ENCODE peak calls at places on chromosomes 1 and 21, in six cellular contexts. One of them, this sample, is unnamed.

GRCh38 chr21:15943009-15943666 is 213.4 kb downstream of the USP25 start:
- DNase-seq in SK-N-SH: no peak
- DNase-seq in suprapubic skin: no peak
- DNase-seq in sigmoid colon: no peak
- DNase-seq in transverse colon: no peak
- DNase-seq in ovary: no peak
- DNase-seq in this sample: no peak

GRCh38 chr1:114554577-114554976 is 26.8 kb downstream of the BCAS2 start:
- DNase-seq in SK-N-SH: no peak
- DNase-seq in suprapubic skin: no peak
- DNase-seq in sigmoid colon: no peak
- DNase-seq in transverse colon: no peak
- DNase-seq in ovary: no peak
- DNase-seq in this sample: no peak

GRCh38 chr1:236685917-236686814 is at the start of gene ACTN2:
- DNase-seq in SK-N-SH: peak
- DNase-seq in suprapubic skin: no peak
- DNase-seq in sigmoid colon: peak
- DNase-seq in transverse colon: peak
- DNase-seq in ovary: peak
- DNase-seq in this sample: peak

GRCh38 chr21:35207322-35207721 is 158.2 kb upstream of the RUNX1 start:
- DNase-seq in SK-N-SH: no peak
- DNase-seq in suprapubic skin: no peak
- DNase-seq in sigmoid colon: no peak
- DNase-seq in transverse colon: no peak
- DNase-seq in ovary: peak
- DNase-seq in this sample: no peak

GRCh38 chr1:58477390-58477789 is 69.1 kb downstream of the OMA1 start:
- DNase-seq in SK-N-SH: no peak
- DNase-seq in suprapubic skin: no peak
- DNase-seq in sigmoid colon: no peak
- DNase-seq in transverse colon: no peak
- DNase-seq in ovary: no peak
- DNase-seq in this sample: no peak

GRCh38 chr1:239784896-239785295 is 306.8 kb upstream of the FMN2 start:
- DNase-seq in SK-N-SH: no peak
- DNase-seq in suprapubic skin: no peak
- DNase-seq in sigmoid colon: no peak
- DNase-seq in transverse colon: no peak
- DNase-seq in ovary: no peak
- DNase-seq in this sample: no peak

GRCh38 chr1:145782166-145783099 is 41.5 kb downstream of the RNF115 start:
- DNase-seq in SK-N-SH: no peak
- DNase-seq in suprapubic skin: no peak
- DNase-seq in sigmoid colon: no peak
- DNase-seq in transverse colon: no peak
- DNase-seq in ovary: no peak
- DNase-seq in this sample: no peak

GRCh38 chr1:202329891-202330290 is 11.8 kb downstream of the UBE2T start:
- DNase-seq in SK-N-SH: no peak
- DNase-seq in suprapubic skin: peak
- DNase-seq in sigmoid colon: no peak
- DNase-seq in transverse colon: no peak
- DNase-seq in ovary: no peak
- DNase-seq in this sample: no peak

GRCh38 chr1:121516279-121516967 is 331.6 kb downstream of the SRGAP2C start:
- DNase-seq in SK-N-SH: no peak
- DNase-seq in suprapubic skin: no peak
- DNase-seq in sigmoid colon: no peak
- DNase-seq in transverse colon: peak
- DNase-seq in ovary: no peak
- DNase-seq in this sample: no peak

GRCh38 chr1:19367584-19368041 is 55.5 kb downstream of the SLC66A1 start:
- DNase-seq in SK-N-SH: peak
- DNase-seq in suprapubic skin: no peak
- DNase-seq in sigmoid colon: no peak
- DNase-seq in transverse colon: no peak
- DNase-seq in ovary: no peak
- DNase-seq in this sample: peak

GRCh38 chr21:14356771-14357170 is 26.2 kb downstream of the HSPA13 start:
- DNase-seq in SK-N-SH: no peak
- DNase-seq in suprapubic skin: no peak
- DNase-seq in sigmoid colon: no peak
- DNase-seq in transverse colon: no peak
- DNase-seq in ovary: no peak
- DNase-seq in this sample: no peak

GRCh38 chr21:33309778-33310177 is 15.0 kb upstream of the IFNAR1 start:
- DNase-seq in SK-N-SH: no peak
- DNase-seq in suprapubic skin: no peak
- DNase-seq in sigmoid colon: no peak
- DNase-seq in transverse colon: no peak
- DNase-seq in ovary: no peak
- DNase-seq in this sample: no peak

GRCh38 chr1:180241716-180242544 is 11.9 kb downstream of the LHX4 start:
- DNase-seq in SK-N-SH: no peak
- DNase-seq in suprapubic skin: no peak
- DNase-seq in sigmoid colon: no peak
- DNase-seq in transverse colon: no peak
- DNase-seq in ovary: no peak
- DNase-seq in this sample: no peak

GRCh38 chr1:65850281-65850680 is 57.6 kb downstream of the PDE4B start:
- DNase-seq in SK-N-SH: no peak
- DNase-seq in suprapubic skin: no peak
- DNase-seq in sigmoid colon: no peak
- DNase-seq in transverse colon: no peak
- DNase-seq in ovary: no peak
- DNase-seq in this sample: no peak

GRCh38 chr1:230281531-230281930 is 144.6 kb downstream of the PGBD5 start:
- DNase-seq in SK-N-SH: no peak
- DNase-seq in suprapubic skin: peak
- DNase-seq in sigmoid colon: peak
- DNase-seq in transverse colon: no peak
- DNase-seq in ovary: peak
- DNase-seq in this sample: no peak

GRCh38 chr1:231233735-231234417 is 7.1 kb upstream of the GNPAT start:
- DNase-seq in SK-N-SH: no peak
- DNase-seq in suprapubic skin: no peak
- DNase-seq in sigmoid colon: no peak
- DNase-seq in transverse colon: peak
- DNase-seq in ovary: no peak
- DNase-seq in this sample: peak

GRCh38 chr1:63915121-63915520 is 141.3 kb downstream of the ROR1 start:
- DNase-seq in SK-N-SH: peak
- DNase-seq in suprapubic skin: no peak
- DNase-seq in sigmoid colon: no peak
- DNase-seq in transverse colon: no peak
- DNase-seq in ovary: no peak
- DNase-seq in this sample: no peak

GRCh38 chr1:229028509-229028908 is 242.4 kb upstream of the RAB4A start:
- DNase-seq in SK-N-SH: peak
- DNase-seq in suprapubic skin: no peak
- DNase-seq in sigmoid colon: no peak
- DNase-seq in transverse colon: no peak
- DNase-seq in ovary: no peak
- DNase-seq in this sample: no peak

GRCh38 chr21:33495743-33496142 is 4.2 kb upstream of the DNAJC28 start:
- DNase-seq in SK-N-SH: no peak
- DNase-seq in suprapubic skin: no peak
- DNase-seq in sigmoid colon: no peak
- DNase-seq in transverse colon: no peak
- DNase-seq in ovary: no peak
- DNase-seq in this sample: no peak

GRCh38 chr1:229409616-229410369 is 24.1 kb downstream of the ACTA1 start:
- DNase-seq in SK-N-SH: peak
- DNase-seq in suprapubic skin: no peak
- DNase-seq in sigmoid colon: no peak
- DNase-seq in transverse colon: no peak
- DNase-seq in ovary: no peak
- DNase-seq in this sample: no peak

GRCh38 chr21:44982558-44983244 is 42.9 kb downstream of the SLX9 start:
- DNase-seq in SK-N-SH: no peak
- DNase-seq in suprapubic skin: no peak
- DNase-seq in sigmoid colon: peak
- DNase-seq in transverse colon: no peak
- DNase-seq in ovary: peak
- DNase-seq in this sample: peak

GRCh38 chr1:119653839-119654170 is 5.7 kb upstream of the ZNF697 start:
- DNase-seq in SK-N-SH: no peak
- DNase-seq in suprapubic skin: no peak
- DNase-seq in sigmoid colon: no peak
- DNase-seq in transverse colon: no peak
- DNase-seq in ovary: no peak
- DNase-seq in this sample: no peak

GRCh38 chr1:155645024-155645423 is 35.0 kb downstream of the MSTO1 start:
- DNase-seq in SK-N-SH: no peak
- DNase-seq in suprapubic skin: no peak
- DNase-seq in sigmoid colon: no peak
- DNase-seq in transverse colon: no peak
- DNase-seq in ovary: no peak
- DNase-seq in this sample: no peak

GRCh38 chr1:235941852-235942624 is 75.3 kb upstream of the LYST start:
- DNase-seq in SK-N-SH: no peak
- DNase-seq in suprapubic skin: no peak
- DNase-seq in sigmoid colon: no peak
- DNase-seq in transverse colon: no peak
- DNase-seq in ovary: no peak
- DNase-seq in this sample: no peak

GRCh38 chr1:109370712-109371270 is 26.9 kb downstream of the SORT1 start:
- DNase-seq in SK-N-SH: no peak
- DNase-seq in suprapubic skin: no peak
- DNase-seq in sigmoid colon: no peak
- DNase-seq in transverse colon: no peak
- DNase-seq in ovary: no peak
- DNase-seq in this sample: no peak

GRCh38 chr21:42809171-42809570 is 70.2 kb downstream of the WDR4 start:
- DNase-seq in SK-N-SH: no peak
- DNase-seq in suprapubic skin: no peak
- DNase-seq in sigmoid colon: no peak
- DNase-seq in transverse colon: no peak
- DNase-seq in ovary: no peak
- DNase-seq in this sample: no peak

DNA sequence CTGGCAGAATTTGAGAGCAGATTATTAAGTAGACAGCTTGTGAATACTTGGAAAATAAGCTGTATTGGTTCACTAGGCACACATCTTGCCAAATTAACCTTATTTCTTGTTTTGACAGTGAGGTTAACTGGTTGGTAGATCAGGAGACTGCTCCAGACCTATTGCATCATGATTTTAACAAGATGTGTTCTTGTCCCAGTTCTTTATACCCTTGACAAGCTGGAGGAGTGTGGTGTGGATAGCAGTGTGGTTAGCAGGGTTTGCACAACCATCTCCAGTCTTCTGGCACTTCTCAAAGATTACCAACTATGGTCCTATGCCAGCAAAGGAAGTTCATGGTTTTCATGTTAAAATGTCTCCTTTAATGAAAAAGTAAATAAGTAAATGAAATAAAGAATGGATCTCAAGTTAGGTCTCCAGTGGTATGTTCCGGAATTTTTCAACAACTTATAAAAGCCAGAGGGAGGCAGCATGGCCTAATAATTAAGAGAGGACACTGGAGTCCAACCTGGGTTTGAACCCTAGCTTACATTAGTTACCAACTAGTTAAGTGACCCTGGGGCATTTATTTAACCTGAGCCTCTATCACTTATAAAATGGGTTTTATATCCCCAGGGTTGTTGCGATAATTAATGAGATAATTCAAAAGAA is 34.1 kb downstream of the DDX20 start:
- DNase-seq in SK-N-SH: no peak
- DNase-seq in suprapubic skin: no peak
- DNase-seq in sigmoid colon: no peak
- DNase-seq in transverse colon: no peak
- DNase-seq in ovary: no peak
- DNase-seq in this sample: no peak
- TF ChIP-seq CTCF in SK-N-SH: peak
- TF ChIP-seq CTCF in suprapubic skin: no peak
- TF ChIP-seq CTCF in sigmoid colon: no peak
- TF ChIP-seq CTCF in transverse colon: no peak
- TF ChIP-seq CTCF in ovary: no peak
- TF ChIP-seq CTCF in this sample: no peak

GRCh38 chr1:245153081-245153644 is 1.6 kb upstream of the KIF26B start:
- DNase-seq in SK-N-SH: peak
- DNase-seq in suprapubic skin: no peak
- DNase-seq in sigmoid colon: no peak
- DNase-seq in transverse colon: peak
- DNase-seq in ovary: peak
- DNase-seq in this sample: peak
- TF ChIP-seq EP300 in SK-N-SH: no peak
- TF ChIP-seq EP300 in suprapubic skin: no peak
- TF ChIP-seq EP300 in sigmoid colon: no peak
- TF ChIP-seq EP300 in transverse colon: no peak
- TF ChIP-seq EP300 in ovary: no peak
- TF ChIP-seq EP300 in this sample: no peak

GRCh38 chr1:175318633-175319032 is 126.1 kb upstream of the KIAA0040 start:
- DNase-seq in SK-N-SH: no peak
- DNase-seq in suprapubic skin: no peak
- DNase-seq in sigmoid colon: no peak
- DNase-seq in transverse colon: no peak
- DNase-seq in ovary: no peak
- DNase-seq in this sample: no peak

GRCh38 chr1:175317795-175318194 is 125.2 kb upstream of the KIAA0040 start:
- DNase-seq in SK-N-SH: no peak
- DNase-seq in suprapubic skin: no peak
- DNase-seq in sigmoid colon: peak
- DNase-seq in transverse colon: no peak
- DNase-seq in ovary: no peak
- DNase-seq in this sample: peak

GRCh38 chr1:175319912-175320230 is 127.3 kb upstream of the KIAA0040 start:
- DNase-seq in SK-N-SH: no peak
- DNase-seq in suprapubic skin: no peak
- DNase-seq in sigmoid colon: no peak
- DNase-seq in transverse colon: no peak
- DNase-seq in ovary: no peak
- DNase-seq in this sample: no peak

GRCh38 chr1:175319112-175319911 is 126.7 kb upstream of the KIAA0040 start:
- DNase-seq in SK-N-SH: peak
- DNase-seq in suprapubic skin: peak
- DNase-seq in sigmoid colon: peak
- DNase-seq in transverse colon: peak
- DNase-seq in ovary: peak
- DNase-seq in this sample: peak

GRCh38 chr1:175317309-175317708 is 124.7 kb upstream of the KIAA0040 start:
- DNase-seq in SK-N-SH: no peak
- DNase-seq in suprapubic skin: no peak
- DNase-seq in sigmoid colon: no peak
- DNase-seq in transverse colon: no peak
- DNase-seq in ovary: no peak
- DNase-seq in this sample: no peak
- TF ChIP-seq CTCF in SK-N-SH: peak
- TF ChIP-seq CTCF in suprapubic skin: no peak
- TF ChIP-seq CTCF in sigmoid colon: no peak
- TF ChIP-seq CTCF in transverse colon: peak
- TF ChIP-seq CTCF in ovary: no peak
- TF ChIP-seq CTCF in this sample: no peak

DNA sequence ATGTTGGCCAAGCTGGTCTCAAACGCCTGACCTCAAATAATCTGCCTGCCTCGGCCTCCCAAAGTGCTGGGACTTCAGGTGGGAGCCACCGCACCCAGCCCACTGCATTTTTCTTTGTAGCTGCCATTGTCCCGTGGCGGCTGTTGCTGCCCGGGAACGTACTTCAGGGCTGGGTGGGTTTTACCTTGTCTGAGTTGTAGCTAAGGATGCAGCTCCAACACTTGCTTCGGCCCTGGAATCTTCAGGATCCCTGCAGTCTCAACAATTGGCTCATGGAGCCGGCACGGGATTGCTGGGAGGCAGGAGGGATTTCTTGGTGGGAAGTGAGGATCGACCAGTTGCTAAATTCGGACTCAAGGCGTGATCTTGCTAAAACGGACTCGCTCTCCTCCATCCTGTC is 10.7 kb downstream of the TNFRSF8 start:
- DNase-seq in SK-N-SH: no peak
- DNase-seq in suprapubic skin: no peak
- DNase-seq in sigmoid colon: no peak
- DNase-seq in transverse colon: no peak
- DNase-seq in ovary: peak
- DNase-seq in this sample: no peak
- TF ChIP-seq EP300 in SK-N-SH: no peak
- TF ChIP-seq EP300 in suprapubic skin: no peak
- TF ChIP-seq EP300 in sigmoid colon: no peak
- TF ChIP-seq EP300 in transverse colon: no peak
- TF ChIP-seq EP300 in ovary: no peak
- TF ChIP-seq EP300 in this sample: no peak